ENCODE peak calls at places on chromosome 11, in six cellular contexts. D is transverse colon, J is tibial nerve, E is H1, V is A549, B is sigmoid colon. W is an unnamed sample.

GRCh38 chr11:103541186-103541795 is 432.1 kb downstream of the DYNC2H1 start:
- DNase-seq in J (no peak), D (no peak), V (no peak), B (no peak), E (no peak), W (no peak)

GRCh38 chr11:1571760-1572199 is 291 bp downstream of the DUSP8 start:
- DNase-seq in B (no peak), J (no peak), V (no peak), E (no peak), D (no peak), W (no peak)

GRCh38 chr11:67649634-67650540 is 643 bp downstream of the ACY3 start:
- DNase-seq in J (no peak), B (peak; percentile 56), D (no peak), V (no peak), E (no peak), W (no peak)

GRCh38 chr11:79437274-79437980 is 3.4 kb downstream of the TENM4 start:
- DNase-seq in B (peak; percentile 86), V (no peak), D (peak; percentile 38), J (peak; percentile 30), E (no peak), W (peak; percentile 82)

GRCh38 chr11:16863382-16863781 is 124.9 kb downstream of the C11orf58 start:
- DNase-seq in J (no peak), D (no peak), V (no peak), B (no peak), E (no peak), W (no peak)

GRCh38 chr11:47409440-47410403 is 1.3 kb downstream of the SLC39A13 start:
- DNase-seq in B (no peak), D (no peak), E (no peak), V (no peak), J (no peak), W (no peak)

GRCh38 chr11:126339866-126340434 is 15.5 kb upstream of the ST3GAL4 start:
- DNase-seq in V (no peak), B (peak; percentile 88), E (no peak), D (no peak), J (peak; percentile 73), W (no peak)

GRCh38 chr11:70651036-70651435 is 252.7 kb downstream of the CTTN start:
- DNase-seq in B (no peak), V (no peak), E (no peak), J (no peak), D (no peak), W (no peak)

GRCh38 chr11:44852159-44852707 is 98.5 kb downstream of the TP53I11 start:
- DNase-seq in E (no peak), V (no peak), B (no peak), D (no peak), J (no peak), W (no peak)

GRCh38 chr11:7906481-7906880 is 24.6 kb downstream of the OR10A6 start:
- DNase-seq in D (no peak), B (no peak), V (no peak), E (no peak), J (no peak), W (no peak)

GRCh38 chr11:125373426-125374391 is 122.4 kb downstream of the FEZ1 start:
- DNase-seq in V (no peak), E (no peak), B (no peak), J (no peak), D (no peak), W (no peak)

GRCh38 chr11:118629761-118630661 is 22.6 kb downstream of the PHLDB1 start:
- DNase-seq in V (no peak), B (no peak), D (peak; percentile 77), E (no peak), J (no peak), W (no peak)

GRCh38 chr11:95487391-95487790 is 256.4 kb upstream of the SESN3 start:
- DNase-seq in J (no peak), D (no peak), E (no peak), B (no peak), V (no peak), W (no peak)

GRCh38 chr11:58576792-58577440 is 1.3 kb upstream of the LPXN start:
- DNase-seq in J (no peak), E (no peak), B (peak; percentile 61), D (no peak), V (no peak), W (peak; percentile 33)

GRCh38 chr11:18330921-18331320 is 8.6 kb downstream of the GTF2H1 start:
- DNase-seq in D (no peak), E (no peak), V (no peak), J (no peak), B (no peak), W (no peak)

GRCh38 chr11:17602105-17603001 is 55.3 kb downstream of the OTOG start:
- DNase-seq in D (no peak), B (peak; percentile 40), E (no peak), V (no peak), J (no peak), W (no peak)

DNA sequence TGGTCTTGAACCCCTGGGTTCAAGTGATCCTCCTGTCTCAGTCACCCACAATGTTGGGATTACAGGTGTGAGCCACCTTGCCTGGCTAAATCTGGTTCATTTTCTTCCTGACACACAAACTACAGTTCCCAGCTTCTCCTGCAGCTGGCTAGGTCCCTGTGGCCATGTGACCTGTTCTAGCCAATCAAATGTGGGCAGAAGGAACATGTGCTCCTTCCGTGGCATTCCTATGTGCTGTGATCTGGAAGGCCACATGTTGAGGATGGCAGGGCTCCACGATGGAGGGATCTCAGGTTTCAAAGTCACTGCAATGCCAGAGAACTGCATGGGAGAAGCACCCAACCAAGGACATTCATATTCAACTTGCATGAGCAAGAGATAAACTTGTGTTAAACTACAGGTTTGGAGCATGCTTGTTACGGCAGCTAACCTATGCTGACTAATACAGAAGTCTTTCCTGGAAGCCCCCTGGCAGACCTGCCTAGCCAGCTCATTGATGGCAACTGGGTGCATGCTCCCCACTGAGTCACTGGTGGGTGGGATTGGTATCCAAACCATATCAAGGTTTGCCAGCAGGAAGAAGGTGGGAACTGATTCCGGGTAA is 86.0 kb downstream of the RPS6KA4 start:
- DNase-seq in B (peak; percentile 27), D (no peak), E (no peak), V (peak; percentile 45), J (no peak), W (no peak)
- TF ChIP-seq POLR2A in B (no peak), D (no peak), E (no peak), V (no peak), J (no peak), W (no peak)

DNA sequence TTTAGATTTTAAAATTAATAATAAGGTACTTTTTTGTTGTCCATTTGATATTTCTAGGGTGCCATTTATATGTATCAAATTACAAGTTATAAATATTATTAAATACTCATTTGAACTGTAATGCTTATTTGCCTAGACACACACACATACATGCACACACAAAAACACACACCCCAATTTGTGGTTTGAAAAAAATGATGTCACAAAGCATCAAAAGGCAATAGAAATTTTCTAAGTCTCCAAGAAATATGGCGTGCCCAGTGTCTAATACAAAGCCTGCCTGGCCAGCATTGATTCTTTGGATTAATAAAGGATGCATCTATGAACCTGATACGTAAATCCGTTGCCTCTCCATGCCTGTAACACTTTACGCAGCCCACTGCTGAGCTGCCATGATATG is 252.8 kb upstream of the BLID start:
- DNase-seq in B (no peak), E (no peak), J (no peak), V (no peak), D (no peak), W (no peak)
- TF ChIP-seq CTCF in B (no peak), E (no peak), J (no peak), V (no peak), D (no peak), W (no peak)

GRCh38 chr11:72789493-72790131 is 4.2 kb downstream of the STARD10 start:
- DNase-seq in D (no peak), B (no peak), V (no peak), E (no peak), J (no peak), W (no peak)
- TF ChIP-seq EP300 in D (no peak), B (no peak), V (no peak), E (no peak), J (no peak), W (no peak)

GRCh38 chr11:66476841-66477251 is 3.4 kb upstream of the DPP3 start:
- DNase-seq in V (no peak), D (no peak), B (no peak), J (no peak), E (no peak), W (no peak)

GRCh38 chr11:66475349-66476172 is 4.7 kb upstream of the DPP3 start:
- DNase-seq in V (no peak), B (no peak), D (no peak), E (no peak), J (no peak), W (no peak)

GRCh38 chr11:66477256-66478201 is 2.7 kb upstream of the DPP3 start:
- DNase-seq in J (no peak), E (no peak), D (no peak), V (no peak), B (no peak), W (no peak)

GRCh38 chr11:66473608-66474525 is 6.4 kb upstream of the DPP3 start:
- DNase-seq in V (no peak), B (no peak), E (no peak), D (no peak), J (no peak), W (no peak)

DNA sequence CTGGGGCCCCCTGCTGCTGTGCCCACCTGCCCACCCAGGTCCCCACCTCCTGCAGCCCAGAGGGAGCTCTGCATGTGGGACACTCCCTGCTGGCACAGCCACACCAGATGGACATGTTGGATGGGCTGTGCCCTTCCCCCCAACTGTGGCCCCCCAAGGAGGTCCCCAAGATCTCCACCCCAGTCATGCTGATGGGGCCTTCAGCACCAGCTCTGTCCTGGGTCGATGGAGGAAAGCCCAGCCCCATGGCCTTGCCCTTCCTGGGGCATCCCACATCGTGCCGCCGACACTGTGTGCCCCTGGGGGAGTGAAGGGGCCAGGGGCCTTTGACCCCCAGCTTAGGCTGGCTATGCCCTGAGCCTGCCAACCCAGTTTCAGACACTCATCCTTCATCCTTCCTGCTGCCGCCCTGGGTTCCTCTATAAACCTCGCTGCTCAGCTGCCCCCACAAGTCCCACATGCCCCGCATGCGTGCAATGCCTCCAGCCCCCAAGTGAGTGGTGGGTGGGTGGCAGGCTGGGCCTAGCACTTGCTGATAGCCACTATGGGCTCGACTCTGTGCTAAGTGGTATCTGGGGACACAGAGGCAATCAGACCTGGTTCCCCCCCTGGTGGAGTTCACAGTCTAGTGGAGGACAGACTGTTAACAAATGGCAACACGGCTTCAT is 3.9 kb upstream of the DPP3 start:
- DNase-seq in V (no peak), E (no peak), D (no peak), B (no peak), J (no peak), W (no peak)
- TF ChIP-seq POLR2A in V (no peak), E (no peak), D (no peak), B (no peak), J (no peak), W (no peak)

GRCh38 chr11:123562166-123562565 is 92.3 kb downstream of the SCN3B start:
- DNase-seq in V (no peak), E (no peak), D (no peak), J (no peak), B (no peak), W (peak; percentile 53)

GRCh38 chr11:123561046-123561781 is 93.2 kb downstream of the SCN3B start:
- DNase-seq in D (no peak), E (no peak), J (no peak), B (no peak), V (no peak), W (peak; percentile 77)

GRCh38 chr11:123558536-123559315 is 95.7 kb downstream of the SCN3B start:
- DNase-seq in B (no peak), E (no peak), J (no peak), D (no peak), V (no peak), W (no peak)

GRCh38 chr11:123560001-123560400 is 94.4 kb downstream of the SCN3B start:
- DNase-seq in B (peak; percentile 78), D (no peak), V (no peak), J (no peak), E (no peak), W (peak; percentile 78)

GRCh38 chr11:123559418-123559817 is 95.0 kb downstream of the SCN3B start:
- DNase-seq in B (no peak), E (no peak), V (no peak), D (no peak), J (no peak), W (no peak)
- TF ChIP-seq CTCF in B (no peak), E (no peak), V (no peak), D (no peak), J (no peak), W (no peak)